ENCODE peak calls at places on chromosomes 6 and 20, in four cellular contexts. One of them, this sample, is unnamed.

GRCh38 chr6:35185302-35185681 is 28.5 kb upstream of the SCUBE3 start:
- DNase-seq in brain microvascular endothelial cell: peak; percentile 44
- DNase-seq in stimulated activated naive CD4-positive, alpha-beta T cell treated with Interleukin-2 at 50 U/mL for 16 hours: no peak
- DNase-seq in NCI-H2029 treated with DMSO at 0.1 percent for 48 hours: no peak
- DNase-seq in this sample: no peak

GRCh38 chr20:23257848-23258746 is 92.5 kb upstream of the NXT1 start:
- DNase-seq in brain microvascular endothelial cell: peak; percentile 90
- DNase-seq in stimulated activated naive CD4-positive, alpha-beta T cell treated with Interleukin-2 at 50 U/mL for 16 hours: no peak
- DNase-seq in NCI-H2029 treated with DMSO at 0.1 percent for 48 hours: no peak
- DNase-seq in this sample: no peak

GRCh38 chr20:11207749-11208502 is 534.1 kb upstream of the JAG1 start:
- DNase-seq in brain microvascular endothelial cell: peak; percentile 81
- DNase-seq in stimulated activated naive CD4-positive, alpha-beta T cell treated with Interleukin-2 at 50 U/mL for 16 hours: no peak
- DNase-seq in NCI-H2029 treated with DMSO at 0.1 percent for 48 hours: no peak
- DNase-seq in this sample: no peak

GRCh38 chr6:5967594-5967993 is 39.1 kb downstream of the NRN1 start:
- DNase-seq in brain microvascular endothelial cell: no peak
- DNase-seq in stimulated activated naive CD4-positive, alpha-beta T cell treated with Interleukin-2 at 50 U/mL for 16 hours: no peak
- DNase-seq in NCI-H2029 treated with DMSO at 0.1 percent for 48 hours: no peak
- DNase-seq in this sample: no peak

GRCh38 chr6:146578054-146578453 is 20.7 kb upstream of the ADGB start:
- DNase-seq in brain microvascular endothelial cell: no peak
- DNase-seq in stimulated activated naive CD4-positive, alpha-beta T cell treated with Interleukin-2 at 50 U/mL for 16 hours: no peak
- DNase-seq in NCI-H2029 treated with DMSO at 0.1 percent for 48 hours: no peak
- DNase-seq in this sample: no peak

GRCh38 chr20:40990542-40991120 is 38.0 kb upstream of the TOP1 start:
- DNase-seq in brain microvascular endothelial cell: peak; percentile 89
- DNase-seq in stimulated activated naive CD4-positive, alpha-beta T cell treated with Interleukin-2 at 50 U/mL for 16 hours: peak; percentile 52
- DNase-seq in NCI-H2029 treated with DMSO at 0.1 percent for 48 hours: peak; percentile 71
- DNase-seq in this sample: peak; percentile 89

GRCh38 chr6:168851460-168852103 is 402.1 kb downstream of the THBS2 start:
- DNase-seq in brain microvascular endothelial cell: no peak
- DNase-seq in stimulated activated naive CD4-positive, alpha-beta T cell treated with Interleukin-2 at 50 U/mL for 16 hours: no peak
- DNase-seq in NCI-H2029 treated with DMSO at 0.1 percent for 48 hours: peak; percentile 28
- DNase-seq in this sample: no peak

GRCh38 chr6:155121699-155122098 is 126.6 kb downstream of the TIAM2 start:
- DNase-seq in brain microvascular endothelial cell: no peak
- DNase-seq in stimulated activated naive CD4-positive, alpha-beta T cell treated with Interleukin-2 at 50 U/mL for 16 hours: no peak
- DNase-seq in NCI-H2029 treated with DMSO at 0.1 percent for 48 hours: no peak
- DNase-seq in this sample: no peak

GRCh38 chr20:48308882-48309281 is 518.9 kb downstream of the PREX1 start:
- DNase-seq in brain microvascular endothelial cell: no peak
- DNase-seq in stimulated activated naive CD4-positive, alpha-beta T cell treated with Interleukin-2 at 50 U/mL for 16 hours: no peak
- DNase-seq in NCI-H2029 treated with DMSO at 0.1 percent for 48 hours: no peak
- DNase-seq in this sample: no peak

GRCh38 chr6:159252955-159253508 is 83.8 kb downstream of the FNDC1 start:
- DNase-seq in brain microvascular endothelial cell: peak; percentile 35
- DNase-seq in stimulated activated naive CD4-positive, alpha-beta T cell treated with Interleukin-2 at 50 U/mL for 16 hours: no peak
- DNase-seq in NCI-H2029 treated with DMSO at 0.1 percent for 48 hours: peak; percentile 8
- DNase-seq in this sample: peak; percentile 49

GRCh38 chr6:156731436-156731835 is 45.7 kb upstream of the ARID1B start:
- DNase-seq in brain microvascular endothelial cell: peak; percentile 16
- DNase-seq in stimulated activated naive CD4-positive, alpha-beta T cell treated with Interleukin-2 at 50 U/mL for 16 hours: no peak
- DNase-seq in NCI-H2029 treated with DMSO at 0.1 percent for 48 hours: no peak
- DNase-seq in this sample: no peak

GRCh38 chr20:55565374-55565773 is 439.9 kb downstream of the CBLN4 start:
- DNase-seq in brain microvascular endothelial cell: no peak
- DNase-seq in stimulated activated naive CD4-positive, alpha-beta T cell treated with Interleukin-2 at 50 U/mL for 16 hours: no peak
- DNase-seq in NCI-H2029 treated with DMSO at 0.1 percent for 48 hours: no peak
- DNase-seq in this sample: no peak

GRCh38 chr6:72316675-72317380 is 305.0 kb upstream of the KCNQ5 start:
- DNase-seq in brain microvascular endothelial cell: no peak
- DNase-seq in stimulated activated naive CD4-positive, alpha-beta T cell treated with Interleukin-2 at 50 U/mL for 16 hours: no peak
- DNase-seq in NCI-H2029 treated with DMSO at 0.1 percent for 48 hours: no peak
- DNase-seq in this sample: no peak

GRCh38 chr20:25000268-25000801 is 7.8 kb upstream of the APMAP start:
- DNase-seq in brain microvascular endothelial cell: peak; percentile 4
- DNase-seq in stimulated activated naive CD4-positive, alpha-beta T cell treated with Interleukin-2 at 50 U/mL for 16 hours: no peak
- DNase-seq in NCI-H2029 treated with DMSO at 0.1 percent for 48 hours: peak; percentile 64
- DNase-seq in this sample: peak; percentile 53

GRCh38 chr6:113630738-113631535 is 226.2 kb upstream of the MARCKS start:
- DNase-seq in brain microvascular endothelial cell: peak; percentile 82
- DNase-seq in stimulated activated naive CD4-positive, alpha-beta T cell treated with Interleukin-2 at 50 U/mL for 16 hours: peak; percentile 14
- DNase-seq in NCI-H2029 treated with DMSO at 0.1 percent for 48 hours: no peak
- DNase-seq in this sample: peak; percentile 70

GRCh38 chr20:16689906-16690305 is 39.9 kb upstream of the SNRPB2 start:
- DNase-seq in brain microvascular endothelial cell: no peak
- DNase-seq in stimulated activated naive CD4-positive, alpha-beta T cell treated with Interleukin-2 at 50 U/mL for 16 hours: no peak
- DNase-seq in NCI-H2029 treated with DMSO at 0.1 percent for 48 hours: no peak
- DNase-seq in this sample: no peak

GRCh38 chr6:108766419-108766818 is 81.8 kb upstream of the ARMC2 start:
- DNase-seq in brain microvascular endothelial cell: no peak
- DNase-seq in stimulated activated naive CD4-positive, alpha-beta T cell treated with Interleukin-2 at 50 U/mL for 16 hours: no peak
- DNase-seq in NCI-H2029 treated with DMSO at 0.1 percent for 48 hours: no peak
- DNase-seq in this sample: no peak

GRCh38 chr6:116611020-116611419 is 5.3 kb upstream of the RSPH4A start:
- DNase-seq in brain microvascular endothelial cell: no peak
- DNase-seq in stimulated activated naive CD4-positive, alpha-beta T cell treated with Interleukin-2 at 50 U/mL for 16 hours: no peak
- DNase-seq in NCI-H2029 treated with DMSO at 0.1 percent for 48 hours: no peak
- DNase-seq in this sample: no peak

GRCh38 chr6:7758456-7758855 is 32.6 kb downstream of the BMP6 start:
- DNase-seq in brain microvascular endothelial cell: peak; percentile 89
- DNase-seq in stimulated activated naive CD4-positive, alpha-beta T cell treated with Interleukin-2 at 50 U/mL for 16 hours: no peak
- DNase-seq in NCI-H2029 treated with DMSO at 0.1 percent for 48 hours: peak; percentile 25
- DNase-seq in this sample: no peak